ENCODE peak calls at places on chromosomes 6 and 20, in six cellular contexts. One of them, this sample, is unnamed.

GRCh38 chr20:25061821-25062530 is 4.0 kb upstream of the ACSS1 start:
- DNase-seq in NB4: no peak
- DNase-seq in omental fat pad: no peak
- DNase-seq in H1: no peak
- DNase-seq in Calu3: no peak
- DNase-seq in WTC11: peak
- DNase-seq in this sample: no peak

GRCh38 chr6:2556761-2557160 is 194.0 kb downstream of the MYLK4 start:
- DNase-seq in NB4: no peak
- DNase-seq in omental fat pad: no peak
- DNase-seq in H1: no peak
- DNase-seq in Calu3: no peak
- DNase-seq in WTC11: no peak
- DNase-seq in this sample: no peak

GRCh38 chr20:11270566-11270965 is 596.8 kb upstream of the JAG1 start:
- DNase-seq in NB4: no peak
- DNase-seq in omental fat pad: no peak
- DNase-seq in H1: no peak
- DNase-seq in Calu3: no peak
- DNase-seq in WTC11: peak
- DNase-seq in this sample: no peak

GRCh38 chr6:7269816-7270215 is 43.2 kb downstream of the SSR1 start:
- DNase-seq in NB4: no peak
- DNase-seq in omental fat pad: no peak
- DNase-seq in H1: no peak
- DNase-seq in Calu3: no peak
- DNase-seq in WTC11: no peak
- DNase-seq in this sample: no peak

GRCh38 chr6:33126101-33126714 is 50.4 kb downstream of the HLA-DPB1 start:
- DNase-seq in NB4: peak
- DNase-seq in omental fat pad: peak
- DNase-seq in H1: no peak
- DNase-seq in Calu3: peak
- DNase-seq in WTC11: peak
- DNase-seq in this sample: peak

GRCh38 chr6:165574770-165575549 is 88.1 kb downstream of the PDE10A start:
- DNase-seq in NB4: no peak
- DNase-seq in omental fat pad: no peak
- DNase-seq in H1: no peak
- DNase-seq in Calu3: peak
- DNase-seq in WTC11: no peak
- DNase-seq in this sample: no peak

GRCh38 chr6:130526466-130526865 is 160.6 kb downstream of the TMEM200A start:
- DNase-seq in NB4: no peak
- DNase-seq in omental fat pad: no peak
- DNase-seq in H1: no peak
- DNase-seq in Calu3: no peak
- DNase-seq in WTC11: no peak
- DNase-seq in this sample: no peak

GRCh38 chr20:25274891-25275812 is 27.3 kb downstream of the PYGB start:
- DNase-seq in NB4: no peak
- DNase-seq in omental fat pad: peak
- DNase-seq in H1: no peak
- DNase-seq in Calu3: no peak
- DNase-seq in WTC11: peak
- DNase-seq in this sample: no peak

GRCh38 chr20:258269-258858 is 840 bp downstream of the DEFB132 start:
- DNase-seq in NB4: peak
- DNase-seq in omental fat pad: no peak
- DNase-seq in H1: no peak
- DNase-seq in Calu3: no peak
- DNase-seq in WTC11: no peak
- DNase-seq in this sample: peak

GRCh38 chr6:125836466-125836865 is 45.7 kb downstream of the NCOA7 start:
- DNase-seq in NB4: no peak
- DNase-seq in omental fat pad: no peak
- DNase-seq in H1: no peak
- DNase-seq in Calu3: no peak
- DNase-seq in WTC11: no peak
- DNase-seq in this sample: no peak

GRCh38 chr6:109441069-109441816 is 719 bp downstream of the SMPD2 start:
- DNase-seq in NB4: peak
- DNase-seq in omental fat pad: no peak
- DNase-seq in H1: no peak
- DNase-seq in Calu3: peak
- DNase-seq in WTC11: peak
- DNase-seq in this sample: peak

GRCh38 chr6:109445382-109445781 is 4.9 kb downstream of the SMPD2 start:
- DNase-seq in NB4: no peak
- DNase-seq in omental fat pad: no peak
- DNase-seq in H1: no peak
- DNase-seq in Calu3: no peak
- DNase-seq in WTC11: no peak
- DNase-seq in this sample: no peak

GRCh38 chr6:109442393-109442924 is 1.9 kb downstream of the SMPD2 start:
- DNase-seq in NB4: no peak
- DNase-seq in omental fat pad: no peak
- DNase-seq in H1: no peak
- DNase-seq in Calu3: no peak
- DNase-seq in WTC11: no peak
- DNase-seq in this sample: no peak

GRCh38 chr6:109443425-109443950 is 3.0 kb downstream of the SMPD2 start:
- DNase-seq in NB4: no peak
- DNase-seq in omental fat pad: no peak
- DNase-seq in H1: no peak
- DNase-seq in Calu3: no peak
- DNase-seq in WTC11: no peak
- DNase-seq in this sample: no peak

DNA sequence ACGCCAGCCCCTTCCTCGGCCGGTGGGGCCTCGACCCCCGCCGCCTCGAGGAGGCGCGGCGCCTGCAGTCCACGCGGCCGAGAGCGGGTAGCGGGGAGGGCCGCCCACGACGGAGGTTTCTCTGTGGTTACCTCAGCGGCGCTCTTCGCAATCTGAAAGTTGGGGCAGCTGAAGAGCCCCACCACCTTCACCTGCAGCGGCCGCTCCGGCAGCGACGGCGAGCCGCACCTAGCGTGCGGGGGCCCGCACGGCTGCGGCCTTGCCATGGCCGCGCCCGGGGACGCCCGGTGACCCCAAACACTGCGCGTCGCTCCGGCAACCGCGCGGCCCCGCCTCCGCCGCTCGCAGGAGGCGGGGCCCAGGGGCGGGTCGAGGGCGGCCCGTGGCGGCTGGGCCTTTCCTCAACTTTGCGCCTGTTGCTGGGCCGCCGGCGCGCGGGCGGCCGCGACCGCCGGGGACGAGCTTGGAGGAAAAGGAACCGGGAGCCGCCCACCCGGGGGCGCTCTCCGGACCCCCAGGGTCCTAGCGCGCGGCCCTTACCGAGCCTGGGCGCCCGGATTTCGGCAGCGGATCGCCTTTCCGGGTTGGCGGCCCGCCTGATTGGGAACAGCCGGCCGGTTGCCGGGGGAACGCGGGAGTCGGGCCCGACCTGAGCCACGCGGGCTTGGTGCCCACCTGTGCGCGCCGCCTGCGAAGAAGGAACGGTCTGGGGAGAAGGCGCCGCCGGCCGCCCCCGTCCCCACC is at the start of the genes PPIL6 and SMPD2:
- DNase-seq in NB4: peak
- DNase-seq in omental fat pad: no peak
- DNase-seq in H1: peak
- DNase-seq in Calu3: peak
- DNase-seq in WTC11: peak
- DNase-seq in this sample: peak
- TF ChIP-seq CTCF in NB4: peak
- TF ChIP-seq CTCF in omental fat pad: no peak
- TF ChIP-seq CTCF in H1: peak
- TF ChIP-seq CTCF in Calu3: no peak
- TF ChIP-seq CTCF in WTC11: peak
- TF ChIP-seq CTCF in this sample: no peak

GRCh38 chr6:24492475-24492874 is 2.3 kb upstream of the ALDH5A1 start:
- DNase-seq in NB4: no peak
- DNase-seq in omental fat pad: no peak
- DNase-seq in H1: no peak
- DNase-seq in Calu3: peak
- DNase-seq in WTC11: peak
- DNase-seq in this sample: peak

GRCh38 chr6:24493945-24494725 is 634 bp upstream of the ALDH5A1 start:
- DNase-seq in NB4: no peak
- DNase-seq in omental fat pad: no peak
- DNase-seq in H1: no peak
- DNase-seq in Calu3: no peak
- DNase-seq in WTC11: no peak
- DNase-seq in this sample: peak

GRCh38 chr6:24497254-24497989 is 2.7 kb downstream of the ALDH5A1 start:
- DNase-seq in NB4: no peak
- DNase-seq in omental fat pad: no peak
- DNase-seq in H1: no peak
- DNase-seq in Calu3: no peak
- DNase-seq in WTC11: no peak
- DNase-seq in this sample: peak

GRCh38 chr6:24495516-24495847 is 713 bp downstream of the ALDH5A1 start:
- DNase-seq in NB4: peak
- DNase-seq in omental fat pad: no peak
- DNase-seq in H1: no peak
- DNase-seq in Calu3: peak
- DNase-seq in WTC11: peak
- DNase-seq in this sample: peak

DNA sequence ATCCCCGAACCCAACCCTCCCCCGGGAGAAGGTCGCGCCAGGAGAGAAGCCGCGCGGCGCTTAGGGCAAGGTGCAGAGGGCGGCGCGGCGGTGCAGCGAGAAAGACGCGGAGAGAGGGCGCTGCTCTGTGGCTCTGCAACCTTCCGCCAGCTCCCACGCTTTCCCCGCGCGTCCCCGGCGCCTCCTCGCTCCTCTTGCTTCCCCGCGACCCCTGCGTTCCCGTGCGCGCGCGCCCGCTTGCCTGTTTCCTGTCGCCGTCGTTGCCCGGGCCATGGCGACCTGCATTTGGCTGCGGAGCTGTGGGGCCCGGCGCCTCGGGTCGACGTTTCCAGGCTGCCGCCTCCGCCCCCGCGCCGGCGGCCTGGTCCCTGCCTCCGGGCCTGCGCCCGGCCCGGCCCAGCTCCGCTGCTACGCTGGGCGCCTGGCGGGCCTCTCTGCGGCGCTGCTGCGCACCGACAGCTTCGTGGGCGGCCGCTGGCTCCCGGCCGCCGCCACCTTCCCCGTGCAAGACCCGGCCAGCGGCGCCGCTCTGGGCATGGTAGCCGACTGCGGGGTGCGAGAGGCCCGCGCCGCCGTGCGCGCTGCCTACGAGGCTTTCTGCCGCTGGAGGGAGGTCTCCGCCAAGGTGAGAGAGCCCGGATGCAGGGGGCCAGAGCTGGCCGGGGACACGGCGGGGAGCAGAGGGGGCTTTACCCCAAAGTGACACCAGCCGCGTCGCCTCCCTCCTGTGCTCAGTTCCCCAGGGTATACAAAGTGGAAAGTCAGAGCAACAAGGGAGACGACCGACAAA is at the start of gene ALDH5A1:
- DNase-seq in NB4: peak
- DNase-seq in omental fat pad: no peak
- DNase-seq in H1: peak
- DNase-seq in Calu3: peak
- DNase-seq in WTC11: peak
- DNase-seq in this sample: peak
- TF ChIP-seq CTCF in NB4: peak
- TF ChIP-seq CTCF in omental fat pad: no peak
- TF ChIP-seq CTCF in H1: peak
- TF ChIP-seq CTCF in Calu3: peak
- TF ChIP-seq CTCF in WTC11: no peak
- TF ChIP-seq CTCF in this sample: peak

DNA sequence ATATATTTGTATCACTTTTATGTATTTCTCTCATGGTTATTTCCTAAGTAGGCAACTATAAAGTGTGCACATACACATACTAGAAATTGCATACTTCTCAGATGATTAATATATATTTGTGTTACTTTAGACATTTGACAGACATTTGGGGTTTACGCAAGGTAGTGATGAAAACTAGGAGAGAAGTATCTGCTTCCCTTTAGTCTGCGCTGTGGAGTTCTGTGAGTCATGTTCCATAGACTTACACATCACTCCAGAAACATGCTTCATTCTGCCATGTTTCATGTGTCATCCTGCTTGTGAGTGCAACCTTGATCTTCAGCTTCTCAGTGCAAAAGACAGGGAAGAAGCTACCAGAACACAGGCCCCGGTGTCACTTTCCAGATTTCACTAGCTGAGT is 200.7 kb upstream of the BMP2 start:
- DNase-seq in NB4: peak
- DNase-seq in omental fat pad: no peak
- DNase-seq in H1: no peak
- DNase-seq in Calu3: no peak
- DNase-seq in WTC11: no peak
- DNase-seq in this sample: no peak
- TF ChIP-seq CTCF in NB4: no peak
- TF ChIP-seq CTCF in omental fat pad: no peak
- TF ChIP-seq CTCF in H1: no peak
- TF ChIP-seq CTCF in Calu3: no peak
- TF ChIP-seq CTCF in WTC11: no peak
- TF ChIP-seq CTCF in this sample: no peak

GRCh38 chr6:97978855-97979271 is 695.8 kb upstream of the MMS22L start:
- DNase-seq in NB4: peak
- DNase-seq in omental fat pad: no peak
- DNase-seq in H1: no peak
- DNase-seq in Calu3: no peak
- DNase-seq in WTC11: peak
- DNase-seq in this sample: no peak
- TF ChIP-seq CTCF in NB4: no peak
- TF ChIP-seq CTCF in omental fat pad: no peak
- TF ChIP-seq CTCF in H1: peak
- TF ChIP-seq CTCF in Calu3: no peak
- TF ChIP-seq CTCF in WTC11: peak
- TF ChIP-seq CTCF in this sample: no peak

DNA sequence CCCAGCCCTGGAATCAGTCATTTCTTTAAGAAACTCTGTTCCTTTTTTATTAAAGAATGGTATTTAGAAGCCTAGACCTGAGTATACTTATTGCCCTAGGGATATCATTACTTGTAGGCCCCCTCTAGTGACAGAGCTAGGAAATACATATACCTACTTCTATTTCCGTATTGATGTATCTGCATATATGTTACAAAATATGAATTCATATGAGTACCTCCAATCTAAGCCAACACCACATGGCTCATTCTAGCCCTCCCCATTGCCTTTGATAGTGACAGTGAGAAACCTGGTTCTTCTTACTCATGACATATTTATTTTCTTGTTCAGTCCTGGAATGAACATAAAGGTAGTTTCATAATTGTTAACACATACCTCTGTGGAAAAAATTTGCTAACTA is 137.2 kb downstream of the FARS2 start:
- DNase-seq in NB4: peak
- DNase-seq in omental fat pad: no peak
- DNase-seq in H1: no peak
- DNase-seq in Calu3: no peak
- DNase-seq in WTC11: no peak
- DNase-seq in this sample: peak
- TF ChIP-seq CTCF in NB4: peak
- TF ChIP-seq CTCF in omental fat pad: no peak
- TF ChIP-seq CTCF in H1: peak
- TF ChIP-seq CTCF in Calu3: no peak
- TF ChIP-seq CTCF in WTC11: peak
- TF ChIP-seq CTCF in this sample: peak

This sample was measured in activated CD8-positive, alpha-beta T cell treated with anti-CD3 and anti-CD28 coated beads for 36 hours.